ENCODE peak calls at places on chromosomes 4 and X, in seven cellular contexts. One of them, this sample, is unnamed.
A peak's percentile ranks its signal among the peaks of the same experiment; 100 is the strongest.

GRCh38 chrX:107537815-107538214 is 88.4 kb downstream of the FRMPD3 start:
- DNase-seq in psoas muscle: no peak
- DNase-seq in fibroblast of lung: peak; percentile 30
- DNase-seq in RWPE1: peak; percentile 13
- DNase-seq in endodermal cell: peak; percentile 89
- DNase-seq in neural progenitor cell: peak; percentile 72
- DNase-seq in sigmoid colon: no peak
- DNase-seq in this sample: peak; percentile 60

GRCh38 chrX:111352424-111352823 is 59.6 kb downstream of the DCX start:
- DNase-seq in neural progenitor cell: no peak
- DNase-seq in psoas muscle: peak; percentile 46
- DNase-seq in endodermal cell: no peak
- DNase-seq in fibroblast of lung: peak; percentile 90
- DNase-seq in sigmoid colon: peak; percentile 85
- DNase-seq in RWPE1: no peak
- DNase-seq in this sample: peak; percentile 38

GRCh38 chr4:140710784-140711622 is 45.2 kb downstream of the TBC1D9 start:
- DNase-seq in sigmoid colon: no peak
- DNase-seq in fibroblast of lung: no peak
- DNase-seq in endodermal cell: no peak
- DNase-seq in neural progenitor cell: no peak
- DNase-seq in RWPE1: no peak
- DNase-seq in psoas muscle: no peak
- DNase-seq in this sample: no peak

GRCh38 chrX:97529801-97530200 is 646.1 kb downstream of the RPA4 start:
- DNase-seq in fibroblast of lung: peak; percentile 75
- DNase-seq in neural progenitor cell: no peak
- DNase-seq in psoas muscle: no peak
- DNase-seq in RWPE1: no peak
- DNase-seq in sigmoid colon: no peak
- DNase-seq in endodermal cell: no peak
- DNase-seq in this sample: peak; percentile 6

GRCh38 chrX:14497184-14497666 is 32.1 kb upstream of the GLRA2 start:
- DNase-seq in fibroblast of lung: no peak
- DNase-seq in neural progenitor cell: no peak
- DNase-seq in RWPE1: no peak
- DNase-seq in endodermal cell: no peak
- DNase-seq in sigmoid colon: no peak
- DNase-seq in psoas muscle: no peak
- DNase-seq in this sample: no peak

GRCh38 chr4:5510506-5510905 is 197.9 kb downstream of the EVC2 start:
- DNase-seq in psoas muscle: no peak
- DNase-seq in fibroblast of lung: peak; percentile 22
- DNase-seq in sigmoid colon: no peak
- DNase-seq in RWPE1: no peak
- DNase-seq in endodermal cell: no peak
- DNase-seq in neural progenitor cell: no peak
- DNase-seq in this sample: no peak

GRCh38 chrX:2928127-2928582 is 984 bp downstream of the ARSD start:
- DNase-seq in sigmoid colon: peak; percentile 74
- DNase-seq in endodermal cell: no peak
- DNase-seq in neural progenitor cell: peak; percentile 85
- DNase-seq in psoas muscle: peak; percentile 74
- DNase-seq in fibroblast of lung: peak; percentile 83
- DNase-seq in RWPE1: no peak
- DNase-seq in this sample: no peak

GRCh38 chr4:20288047-20288650 is 36.4 kb downstream of the SLIT2 start:
- DNase-seq in neural progenitor cell: no peak
- DNase-seq in endodermal cell: no peak
- DNase-seq in fibroblast of lung: peak; percentile 52
- DNase-seq in sigmoid colon: no peak
- DNase-seq in psoas muscle: no peak
- DNase-seq in RWPE1: no peak
- DNase-seq in this sample: no peak

GRCh38 chrX:39821011-39821708 is 276.6 kb downstream of the BCOR start:
- DNase-seq in RWPE1: peak; percentile 14
- DNase-seq in fibroblast of lung: peak; percentile 42
- DNase-seq in sigmoid colon: no peak
- DNase-seq in endodermal cell: peak; percentile 87
- DNase-seq in neural progenitor cell: peak; percentile 86
- DNase-seq in psoas muscle: peak; percentile 57
- DNase-seq in this sample: peak; percentile 73

GRCh38 chrX:67536564-67536963 is 7.3 kb upstream of the AR start:
- DNase-seq in RWPE1: no peak
- DNase-seq in sigmoid colon: no peak
- DNase-seq in psoas muscle: no peak
- DNase-seq in fibroblast of lung: no peak
- DNase-seq in endodermal cell: no peak
- DNase-seq in neural progenitor cell: no peak
- DNase-seq in this sample: no peak

GRCh38 chr4:6265546-6265945 is 4.1 kb upstream of the WFS1 start:
- DNase-seq in endodermal cell: no peak
- DNase-seq in psoas muscle: no peak
- DNase-seq in neural progenitor cell: no peak
- DNase-seq in sigmoid colon: no peak
- DNase-seq in fibroblast of lung: no peak
- DNase-seq in RWPE1: no peak
- DNase-seq in this sample: no peak

GRCh38 chr4:127261476-127261875 is 371.3 kb upstream of the INTU start:
- DNase-seq in sigmoid colon: no peak
- DNase-seq in fibroblast of lung: no peak
- DNase-seq in psoas muscle: no peak
- DNase-seq in endodermal cell: no peak
- DNase-seq in neural progenitor cell: no peak
- DNase-seq in RWPE1: no peak
- DNase-seq in this sample: no peak

GRCh38 chr4:154998284-154998683 is 210.2 kb upstream of the NPY2R start:
- DNase-seq in fibroblast of lung: peak; percentile 25
- DNase-seq in RWPE1: no peak
- DNase-seq in neural progenitor cell: no peak
- DNase-seq in sigmoid colon: no peak
- DNase-seq in psoas muscle: no peak
- DNase-seq in endodermal cell: no peak
- DNase-seq in this sample: peak; percentile 16

GRCh38 chr4:55993994-55994657 is 45.4 kb downstream of the CEP135 start:
- DNase-seq in endodermal cell: no peak
- DNase-seq in sigmoid colon: no peak
- DNase-seq in psoas muscle: no peak
- DNase-seq in neural progenitor cell: no peak
- DNase-seq in fibroblast of lung: no peak
- DNase-seq in RWPE1: no peak
- DNase-seq in this sample: no peak

GRCh38 chr4:3248811-3249661 is at the start of gene MSANTD1:
- DNase-seq in endodermal cell: no peak
- DNase-seq in neural progenitor cell: peak; percentile 38
- DNase-seq in sigmoid colon: no peak
- DNase-seq in psoas muscle: no peak
- DNase-seq in fibroblast of lung: peak; percentile 27
- DNase-seq in RWPE1: no peak
- DNase-seq in this sample: peak; percentile 66

GRCh38 chr4:38523524-38524448 is 140.2 kb upstream of the KLF3 start:
- DNase-seq in neural progenitor cell: no peak
- DNase-seq in endodermal cell: no peak
- DNase-seq in fibroblast of lung: peak; percentile 3
- DNase-seq in RWPE1: no peak
- DNase-seq in sigmoid colon: no peak
- DNase-seq in psoas muscle: no peak
- DNase-seq in this sample: no peak

GRCh38 chr4:112379306-112379705 is 82.1 kb downstream of the ALPK1 start:
- DNase-seq in RWPE1: no peak
- DNase-seq in psoas muscle: no peak
- DNase-seq in sigmoid colon: no peak
- DNase-seq in endodermal cell: peak; percentile 95
- DNase-seq in neural progenitor cell: peak; percentile 94
- DNase-seq in fibroblast of lung: peak; percentile 4
- DNase-seq in this sample: peak; percentile 33

GRCh38 chr4:82865592-82865991 is 25.4 kb downstream of the SEC31A start:
- DNase-seq in endodermal cell: no peak
- DNase-seq in psoas muscle: no peak
- DNase-seq in RWPE1: peak; percentile 70
- DNase-seq in neural progenitor cell: no peak
- DNase-seq in sigmoid colon: no peak
- DNase-seq in fibroblast of lung: peak; percentile 89
- DNase-seq in this sample: peak; percentile 32

GRCh38 chrX:152072236-152072635 is 66.1 kb downstream of the MAGEA10 start:
- DNase-seq in RWPE1: peak; percentile 51
- DNase-seq in sigmoid colon: no peak
- DNase-seq in psoas muscle: no peak
- DNase-seq in fibroblast of lung: peak; percentile 92
- DNase-seq in neural progenitor cell: no peak
- DNase-seq in endodermal cell: no peak
- DNase-seq in this sample: no peak

DNA sequence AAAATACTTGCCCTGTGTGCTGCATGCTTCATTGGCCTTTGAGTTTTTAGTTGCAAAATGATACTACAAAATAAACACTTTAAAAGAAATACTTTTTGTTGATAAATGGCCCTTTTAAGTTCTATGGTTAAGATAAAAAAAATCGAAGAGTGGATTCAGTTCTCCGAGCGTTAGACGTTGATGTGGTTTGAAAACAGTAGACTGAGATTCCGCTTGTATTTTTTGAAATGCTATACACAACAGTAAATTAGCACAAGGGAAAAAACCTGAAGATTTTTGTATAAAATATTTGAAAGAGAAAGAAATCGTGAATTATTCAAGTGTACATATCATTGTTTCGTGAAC is 1.4 kb downstream of the BMP2K start:
- DNase-seq in endodermal cell: no peak
- DNase-seq in fibroblast of lung: no peak
- DNase-seq in neural progenitor cell: no peak
- DNase-seq in psoas muscle: no peak
- DNase-seq in RWPE1: no peak
- DNase-seq in sigmoid colon: no peak
- DNase-seq in this sample: no peak
- H3K27ac ChIP-seq in endodermal cell: no peak overlapping the region
- H3K27ac ChIP-seq in fibroblast of lung: no peak overlapping the region
- H3K27ac ChIP-seq in neural progenitor cell: no peak overlapping the region
- H3K27ac ChIP-seq in psoas muscle: peak overlapping the region; percentile 99
- H3K27ac ChIP-seq in RWPE1: no peak overlapping the region
- H3K27ac ChIP-seq in sigmoid colon: peak overlapping the region; percentile 95
- H3K27ac ChIP-seq in this sample: peak overlapping the region; percentile 100

GRCh38 chr4:24808955-24809354 is 13.6 kb downstream of the SOD3 start:
- DNase-seq in neural progenitor cell: no peak
- DNase-seq in fibroblast of lung: no peak
- DNase-seq in sigmoid colon: no peak
- DNase-seq in psoas muscle: no peak
- DNase-seq in RWPE1: no peak
- DNase-seq in endodermal cell: no peak
- DNase-seq in this sample: no peak
- H3K27ac ChIP-seq in neural progenitor cell: no peak overlapping the region
- H3K27ac ChIP-seq in fibroblast of lung: no peak overlapping the region
- H3K27ac ChIP-seq in sigmoid colon: peak overlapping the region; percentile 74
- H3K27ac ChIP-seq in psoas muscle: no peak overlapping the region
- H3K27ac ChIP-seq in RWPE1: no peak overlapping the region
- H3K27ac ChIP-seq in endodermal cell: no peak overlapping the region
- H3K27ac ChIP-seq in this sample: no peak overlapping the region

DNA sequence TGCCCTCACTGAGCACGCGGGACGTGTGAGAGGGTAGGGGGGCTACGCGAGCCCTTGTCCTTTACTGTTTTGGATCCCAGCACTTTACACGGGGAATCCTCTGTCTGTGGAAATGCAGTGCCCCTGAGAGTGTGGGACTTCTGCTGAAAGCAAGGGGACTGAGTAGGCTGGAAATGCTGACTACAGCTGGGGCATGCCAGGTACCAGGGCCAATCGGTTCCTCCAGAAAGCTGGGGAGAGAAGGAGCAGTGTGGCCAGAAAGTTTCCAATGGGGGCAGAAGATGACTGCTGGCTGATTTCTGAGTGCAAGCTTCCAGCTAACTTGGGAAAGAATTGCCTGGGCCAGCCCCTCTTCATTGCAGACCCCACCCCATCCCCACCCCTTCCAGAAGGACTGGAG is 1.5 kb downstream of the NHSL2 start:
- DNase-seq in neural progenitor cell: peak; percentile 4
- DNase-seq in RWPE1: no peak
- DNase-seq in sigmoid colon: no peak
- DNase-seq in psoas muscle: no peak
- DNase-seq in fibroblast of lung: no peak
- DNase-seq in endodermal cell: peak; percentile 59
- DNase-seq in this sample: no peak
- H3K27ac ChIP-seq in neural progenitor cell: no peak overlapping the region
- H3K27ac ChIP-seq in RWPE1: no peak overlapping the region
- H3K27ac ChIP-seq in sigmoid colon: peak overlapping the region; percentile 81
- H3K27ac ChIP-seq in psoas muscle: no peak overlapping the region
- H3K27ac ChIP-seq in fibroblast of lung: no peak overlapping the region
- H3K27ac ChIP-seq in endodermal cell: no peak overlapping the region
- H3K27ac ChIP-seq in this sample: no peak overlapping the region

DNA sequence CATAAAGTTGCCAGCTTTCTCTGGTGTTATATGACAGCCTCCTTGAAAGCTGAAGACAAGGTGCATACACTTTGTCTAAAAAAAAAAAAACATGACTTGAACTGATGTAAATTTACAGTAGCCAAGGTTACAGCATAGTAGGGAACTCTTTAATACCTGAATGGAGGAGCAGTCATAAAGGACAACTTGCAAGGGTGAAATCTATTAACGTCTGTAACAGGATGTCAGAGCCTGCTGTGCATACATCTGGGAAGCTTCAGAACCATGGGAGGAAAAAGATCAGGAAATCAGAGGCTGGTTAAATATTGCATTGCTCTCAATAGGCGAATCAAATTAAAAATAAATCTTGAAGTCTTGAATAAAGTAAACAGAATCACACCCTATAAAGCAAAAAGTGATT is 484.0 kb upstream of the CTSO start:
- DNase-seq in psoas muscle: no peak
- DNase-seq in fibroblast of lung: no peak
- DNase-seq in RWPE1: no peak
- DNase-seq in neural progenitor cell: no peak
- DNase-seq in sigmoid colon: no peak
- DNase-seq in endodermal cell: no peak
- DNase-seq in this sample: no peak
- H3K27ac ChIP-seq in psoas muscle: no peak overlapping the region
- H3K27ac ChIP-seq in fibroblast of lung: no peak overlapping the region
- H3K27ac ChIP-seq in RWPE1: no peak overlapping the region
- H3K27ac ChIP-seq in neural progenitor cell: no peak overlapping the region
- H3K27ac ChIP-seq in sigmoid colon: no peak overlapping the region
- H3K27ac ChIP-seq in endodermal cell: no peak overlapping the region
- H3K27ac ChIP-seq in this sample: no peak overlapping the region